ENCODE peak calls at places on chromosome 1, in nine cellular contexts. One of them, this sample, is unnamed.

GRCh38 chr1:41469706-41470105 is 14.8 kb downstream of the EDN2 start:
- DNase-seq in heart right ventricle: no peak
- DNase-seq in A549: no peak
- DNase-seq in cardiac septum: no peak
- DNase-seq in AG08396: no peak
- DNase-seq in skeletal muscle cell: no peak
- DNase-seq in foreskin fibroblast: no peak
- DNase-seq in HTR-8/SVneo: no peak
- DNase-seq in fibroblast of gingiva: no peak
- DNase-seq in this sample: no peak

GRCh38 chr1:232421143-232421796 is 208.7 kb downstream of the SIPA1L2 start:
- DNase-seq in cardiac septum: no peak
- DNase-seq in skeletal muscle cell: no peak
- DNase-seq in AG08396: no peak
- DNase-seq in HTR-8/SVneo: no peak
- DNase-seq in heart right ventricle: no peak
- DNase-seq in fibroblast of gingiva: no peak
- DNase-seq in A549: no peak
- DNase-seq in foreskin fibroblast: no peak
- DNase-seq in this sample: no peak

GRCh38 chr1:227445092-227445674 is 118.2 kb upstream of the ZNF678 start:
- DNase-seq in skeletal muscle cell: no peak
- DNase-seq in AG08396: no peak
- DNase-seq in cardiac septum: no peak
- DNase-seq in fibroblast of gingiva: no peak
- DNase-seq in A549: no peak
- DNase-seq in heart right ventricle: no peak
- DNase-seq in HTR-8/SVneo: no peak
- DNase-seq in foreskin fibroblast: no peak
- DNase-seq in this sample: no peak

GRCh38 chr1:29822895-29823294 is 586.6 kb downstream of the PTPRU start:
- DNase-seq in skeletal muscle cell: no peak
- DNase-seq in AG08396: no peak
- DNase-seq in foreskin fibroblast: no peak
- DNase-seq in HTR-8/SVneo: no peak
- DNase-seq in fibroblast of gingiva: no peak
- DNase-seq in cardiac septum: peak
- DNase-seq in heart right ventricle: no peak
- DNase-seq in A549: no peak
- DNase-seq in this sample: no peak

GRCh38 chr1:233327938-233328660 is 575 bp downstream of the MAP3K21 start:
- DNase-seq in fibroblast of gingiva: no peak
- DNase-seq in heart right ventricle: no peak
- DNase-seq in A549: no peak
- DNase-seq in foreskin fibroblast: peak
- DNase-seq in cardiac septum: no peak
- DNase-seq in HTR-8/SVneo: peak
- DNase-seq in AG08396: peak
- DNase-seq in skeletal muscle cell: no peak
- DNase-seq in this sample: no peak

GRCh38 chr1:5980314-5981008 is 11.8 kb downstream of the NPHP4 start:
- DNase-seq in fibroblast of gingiva: peak
- DNase-seq in skeletal muscle cell: no peak
- DNase-seq in AG08396: peak
- DNase-seq in HTR-8/SVneo: no peak
- DNase-seq in cardiac septum: peak
- DNase-seq in heart right ventricle: peak
- DNase-seq in foreskin fibroblast: peak
- DNase-seq in A549: no peak
- DNase-seq in this sample: peak

GRCh38 chr1:38431669-38432376 is 385.2 kb upstream of the POU3F1 start:
- DNase-seq in fibroblast of gingiva: no peak
- DNase-seq in heart right ventricle: no peak
- DNase-seq in foreskin fibroblast: no peak
- DNase-seq in cardiac septum: no peak
- DNase-seq in HTR-8/SVneo: no peak
- DNase-seq in AG08396: no peak
- DNase-seq in skeletal muscle cell: no peak
- DNase-seq in A549: no peak
- DNase-seq in this sample: no peak

GRCh38 chr1:92931691-92932090 is 29.6 kb downstream of the DIPK1A start:
- DNase-seq in skeletal muscle cell: no peak
- DNase-seq in foreskin fibroblast: no peak
- DNase-seq in fibroblast of gingiva: no peak
- DNase-seq in HTR-8/SVneo: no peak
- DNase-seq in heart right ventricle: no peak
- DNase-seq in AG08396: no peak
- DNase-seq in A549: no peak
- DNase-seq in cardiac septum: no peak
- DNase-seq in this sample: no peak

GRCh38 chr1:76291186-76291585 is 216.6 kb downstream of the ST6GALNAC3 start:
- DNase-seq in cardiac septum: no peak
- DNase-seq in fibroblast of gingiva: no peak
- DNase-seq in HTR-8/SVneo: no peak
- DNase-seq in skeletal muscle cell: no peak
- DNase-seq in foreskin fibroblast: no peak
- DNase-seq in AG08396: no peak
- DNase-seq in A549: no peak
- DNase-seq in heart right ventricle: no peak
- DNase-seq in this sample: no peak

GRCh38 chr1:92168657-92169056 is 49.1 kb upstream of the C1orf146 start:
- DNase-seq in fibroblast of gingiva: no peak
- DNase-seq in cardiac septum: no peak
- DNase-seq in A549: no peak
- DNase-seq in skeletal muscle cell: no peak
- DNase-seq in heart right ventricle: no peak
- DNase-seq in AG08396: no peak
- DNase-seq in foreskin fibroblast: no peak
- DNase-seq in HTR-8/SVneo: no peak
- DNase-seq in this sample: no peak

GRCh38 chr1:15207031-15207828 is 39.8 kb upstream of the FHAD1 start:
- DNase-seq in fibroblast of gingiva: no peak
- DNase-seq in A549: no peak
- DNase-seq in skeletal muscle cell: no peak
- DNase-seq in foreskin fibroblast: no peak
- DNase-seq in HTR-8/SVneo: no peak
- DNase-seq in cardiac septum: peak
- DNase-seq in AG08396: no peak
- DNase-seq in heart right ventricle: no peak
- DNase-seq in this sample: no peak

GRCh38 chr1:15321601-15322000 is 74.6 kb downstream of the FHAD1 start:
- DNase-seq in HTR-8/SVneo: no peak
- DNase-seq in cardiac septum: no peak
- DNase-seq in skeletal muscle cell: no peak
- DNase-seq in fibroblast of gingiva: no peak
- DNase-seq in heart right ventricle: no peak
- DNase-seq in A549: no peak
- DNase-seq in AG08396: no peak
- DNase-seq in foreskin fibroblast: no peak
- DNase-seq in this sample: no peak

GRCh38 chr1:116453481-116453880 is 80.4 kb downstream of the ATP1A1 start:
- DNase-seq in heart right ventricle: no peak
- DNase-seq in HTR-8/SVneo: no peak
- DNase-seq in A549: no peak
- DNase-seq in fibroblast of gingiva: no peak
- DNase-seq in skeletal muscle cell: no peak
- DNase-seq in cardiac septum: no peak
- DNase-seq in AG08396: no peak
- DNase-seq in foreskin fibroblast: no peak
- DNase-seq in this sample: no peak

GRCh38 chr1:222919478-222919865 is 104.6 kb downstream of the DISP1 start:
- DNase-seq in skeletal muscle cell: no peak
- DNase-seq in heart right ventricle: no peak
- DNase-seq in HTR-8/SVneo: no peak
- DNase-seq in fibroblast of gingiva: peak
- DNase-seq in cardiac septum: no peak
- DNase-seq in A549: no peak
- DNase-seq in AG08396: no peak
- DNase-seq in foreskin fibroblast: no peak
- DNase-seq in this sample: no peak

GRCh38 chr1:106972074-106972473 is 84.4 kb upstream of the PRMT6 start:
- DNase-seq in HTR-8/SVneo: no peak
- DNase-seq in fibroblast of gingiva: no peak
- DNase-seq in foreskin fibroblast: no peak
- DNase-seq in heart right ventricle: no peak
- DNase-seq in A549: no peak
- DNase-seq in skeletal muscle cell: no peak
- DNase-seq in cardiac septum: no peak
- DNase-seq in AG08396: no peak
- DNase-seq in this sample: no peak

GRCh38 chr1:214364335-214364734 is 83.4 kb downstream of the SMYD2 start:
- DNase-seq in heart right ventricle: peak
- DNase-seq in fibroblast of gingiva: no peak
- DNase-seq in A549: no peak
- DNase-seq in HTR-8/SVneo: no peak
- DNase-seq in skeletal muscle cell: no peak
- DNase-seq in foreskin fibroblast: no peak
- DNase-seq in cardiac septum: no peak
- DNase-seq in AG08396: no peak
- DNase-seq in this sample: no peak

GRCh38 chr1:15432327-15432726 is 5.9 kb upstream of the CTRC start:
- DNase-seq in foreskin fibroblast: no peak
- DNase-seq in cardiac septum: no peak
- DNase-seq in heart right ventricle: no peak
- DNase-seq in AG08396: no peak
- DNase-seq in skeletal muscle cell: peak
- DNase-seq in A549: no peak
- DNase-seq in HTR-8/SVneo: no peak
- DNase-seq in fibroblast of gingiva: no peak
- DNase-seq in this sample: no peak

GRCh38 chr1:227532019-227532619 is 31.2 kb upstream of the ZNF678 start:
- DNase-seq in heart right ventricle: no peak
- DNase-seq in cardiac septum: no peak
- DNase-seq in foreskin fibroblast: no peak
- DNase-seq in A549: no peak
- DNase-seq in fibroblast of gingiva: no peak
- DNase-seq in AG08396: no peak
- DNase-seq in skeletal muscle cell: no peak
- DNase-seq in HTR-8/SVneo: no peak
- DNase-seq in this sample: no peak

GRCh38 chr1:115495603-115496002 is 146.2 kb upstream of the VANGL1 start:
- DNase-seq in fibroblast of gingiva: peak
- DNase-seq in HTR-8/SVneo: no peak
- DNase-seq in A549: no peak
- DNase-seq in foreskin fibroblast: peak
- DNase-seq in cardiac septum: no peak
- DNase-seq in AG08396: no peak
- DNase-seq in heart right ventricle: no peak
- DNase-seq in skeletal muscle cell: no peak
- DNase-seq in this sample: peak

GRCh38 chr1:212291505-212292134 is 6.4 kb downstream of the PPP2R5A start:
- DNase-seq in cardiac septum: no peak
- DNase-seq in foreskin fibroblast: peak
- DNase-seq in A549: peak
- DNase-seq in skeletal muscle cell: no peak
- DNase-seq in fibroblast of gingiva: peak
- DNase-seq in heart right ventricle: no peak
- DNase-seq in HTR-8/SVneo: peak
- DNase-seq in AG08396: peak
- DNase-seq in this sample: no peak

GRCh38 chr1:85734961-85735360 is 26.7 kb upstream of the ZNHIT6 start:
- DNase-seq in foreskin fibroblast: no peak
- DNase-seq in A549: no peak
- DNase-seq in skeletal muscle cell: no peak
- DNase-seq in fibroblast of gingiva: no peak
- DNase-seq in cardiac septum: no peak
- DNase-seq in HTR-8/SVneo: no peak
- DNase-seq in heart right ventricle: no peak
- DNase-seq in AG08396: no peak
- DNase-seq in this sample: no peak

GRCh38 chr1:30492451-30492850 is 230.9 kb downstream of the MATN1 start:
- DNase-seq in fibroblast of gingiva: no peak
- DNase-seq in cardiac septum: peak
- DNase-seq in A549: no peak
- DNase-seq in HTR-8/SVneo: no peak
- DNase-seq in AG08396: no peak
- DNase-seq in foreskin fibroblast: no peak
- DNase-seq in heart right ventricle: no peak
- DNase-seq in skeletal muscle cell: no peak
- DNase-seq in this sample: no peak

GRCh38 chr1:235910357-235911299 is 43.9 kb upstream of the LYST start:
- DNase-seq in A549: peak
- DNase-seq in fibroblast of gingiva: peak
- DNase-seq in foreskin fibroblast: peak
- DNase-seq in AG08396: peak
- DNase-seq in cardiac septum: no peak
- DNase-seq in heart right ventricle: no peak
- DNase-seq in HTR-8/SVneo: peak
- DNase-seq in skeletal muscle cell: peak
- DNase-seq in this sample: peak

GRCh38 chr1:221712776-221713431 is 29.0 kb downstream of the DUSP10 start:
- DNase-seq in AG08396: no peak
- DNase-seq in cardiac septum: no peak
- DNase-seq in HTR-8/SVneo: no peak
- DNase-seq in A549: no peak
- DNase-seq in fibroblast of gingiva: no peak
- DNase-seq in foreskin fibroblast: no peak
- DNase-seq in heart right ventricle: no peak
- DNase-seq in skeletal muscle cell: no peak
- DNase-seq in this sample: no peak

GRCh38 chr1:58717979-58718378 is 18.1 kb upstream of the MYSM1 start:
- DNase-seq in AG08396: no peak
- DNase-seq in HTR-8/SVneo: no peak
- DNase-seq in cardiac septum: no peak
- DNase-seq in heart right ventricle: no peak
- DNase-seq in fibroblast of gingiva: no peak
- DNase-seq in foreskin fibroblast: peak
- DNase-seq in skeletal muscle cell: no peak
- DNase-seq in A549: no peak
- DNase-seq in this sample: no peak

GRCh38 chr1:219317762-219318353 is 144.2 kb downstream of the LYPLAL1 start:
- DNase-seq in cardiac septum: no peak
- DNase-seq in skeletal muscle cell: no peak
- DNase-seq in foreskin fibroblast: no peak
- DNase-seq in fibroblast of gingiva: no peak
- DNase-seq in A549: no peak
- DNase-seq in AG08396: no peak
- DNase-seq in heart right ventricle: no peak
- DNase-seq in HTR-8/SVneo: no peak
- DNase-seq in this sample: no peak

GRCh38 chr1:162019436-162019835 is 4.2 kb downstream of the OLFML2B start:
- DNase-seq in foreskin fibroblast: no peak
- DNase-seq in A549: no peak
- DNase-seq in cardiac septum: no peak
- DNase-seq in fibroblast of gingiva: no peak
- DNase-seq in AG08396: no peak
- DNase-seq in HTR-8/SVneo: no peak
- DNase-seq in heart right ventricle: no peak
- DNase-seq in skeletal muscle cell: no peak
- DNase-seq in this sample: no peak

GRCh38 chr1:23366598-23366997 is 3.0 kb downstream of the ZNF436 start:
- DNase-seq in foreskin fibroblast: no peak
- DNase-seq in A549: no peak
- DNase-seq in skeletal muscle cell: no peak
- DNase-seq in HTR-8/SVneo: no peak
- DNase-seq in cardiac septum: no peak
- DNase-seq in AG08396: no peak
- DNase-seq in fibroblast of gingiva: no peak
- DNase-seq in heart right ventricle: no peak
- DNase-seq in this sample: no peak

GRCh38 chr1:65539272-65540131 is 119.0 kb downstream of the LEPR start:
- DNase-seq in heart right ventricle: no peak
- DNase-seq in fibroblast of gingiva: no peak
- DNase-seq in foreskin fibroblast: peak
- DNase-seq in skeletal muscle cell: no peak
- DNase-seq in HTR-8/SVneo: no peak
- DNase-seq in AG08396: no peak
- DNase-seq in A549: no peak
- DNase-seq in cardiac septum: no peak
- DNase-seq in this sample: no peak

GRCh38 chr1:241639653-241640148 is 468 bp downstream of the CHML start:
- DNase-seq in foreskin fibroblast: no peak
- DNase-seq in skeletal muscle cell: no peak
- DNase-seq in cardiac septum: no peak
- DNase-seq in AG08396: peak
- DNase-seq in heart right ventricle: peak
- DNase-seq in fibroblast of gingiva: no peak
- DNase-seq in A549: peak
- DNase-seq in HTR-8/SVneo: peak
- DNase-seq in this sample: peak

GRCh38 chr1:225603538-225604354 is 49.2 kb downstream of the ENAH start:
- DNase-seq in A549: peak
- DNase-seq in skeletal muscle cell: no peak
- DNase-seq in fibroblast of gingiva: peak
- DNase-seq in HTR-8/SVneo: peak
- DNase-seq in AG08396: no peak
- DNase-seq in heart right ventricle: no peak
- DNase-seq in cardiac septum: no peak
- DNase-seq in foreskin fibroblast: peak
- DNase-seq in this sample: peak

This sample was measured in brain microvascular endothelial cell.